ENCODE peak calls at places on chromosomes 16 and 17, in eight cellular contexts. U, X, Z, K, F, W, Y and M are unnamed samples.

GRCh38 chr16:55779391-55780094 is 53.4 kb downstream of the CES1 start:
- DNase-seq in U (no peak), X (no peak), Z (no peak), K (no peak), F (no peak), W (no peak), Y (no peak), M (peak; percentile 4)

GRCh38 chr16:16805809-16806208 is 426.9 kb downstream of the NPIPA7 start:
- DNase-seq in U (no peak), X (no peak), Z (no peak), K (no peak), F (no peak), W (no peak), Y (no peak), M (no peak)

GRCh38 chr16:1494129-1494640 is 1.0 kb downstream of the TELO2 start:
- DNase-seq in U (peak; percentile 38), X (no peak), Z (peak; percentile 25), K (peak; percentile 48), F (peak; percentile 41), W (no peak), Y (no peak), M (peak; percentile 17)

GRCh38 chr16:50276128-50276444 is 9.7 kb downstream of the ADCY7 start:
- DNase-seq in U (no peak), X (no peak), Z (no peak), K (no peak), F (no peak), W (no peak), Y (no peak), M (no peak)

GRCh38 chr16:29820730-29821662 is 734 bp downstream of the MVP start:
- DNase-seq in U (peak; percentile 79), X (no peak), Z (no peak), K (no peak), F (peak; percentile 69), W (no peak), Y (peak; percentile 43), M (peak; percentile 66)

GRCh38 chr17:20203761-20204263 is 194.7 kb downstream of the SPECC1 start:
- DNase-seq in U (peak; percentile 97), X (no peak), Z (no peak), K (no peak), F (peak; percentile 42), W (no peak), Y (no peak), M (peak; percentile 77)

GRCh38 chr17:74861554-74862107 is 1.9 kb upstream of the GRIN2C start:
- DNase-seq in U (no peak), X (no peak), Z (no peak), K (no peak), F (no peak), W (no peak), Y (no peak), M (no peak)

GRCh38 chr17:51946311-51946710 is 212.2 kb downstream of the CA10 start:
- DNase-seq in U (no peak), X (no peak), Z (no peak), K (no peak), F (no peak), W (no peak), Y (no peak), M (no peak)

GRCh38 chr17:67801626-67802175 is 23.6 kb upstream of the BPTF start:
- DNase-seq in U (no peak), X (no peak), Z (no peak), K (no peak), F (no peak), W (no peak), Y (no peak), M (no peak)

GRCh38 chr17:830381-830780 is 48.2 kb downstream of the MRM3 start:
- DNase-seq in U (no peak), X (no peak), Z (no peak), K (no peak), F (no peak), W (no peak), Y (no peak), M (no peak)

GRCh38 chr17:44548714-44549230 is 8.5 kb upstream of the FZD2 start:
- DNase-seq in U (no peak), X (no peak), Z (no peak), K (no peak), F (no peak), W (no peak), Y (no peak), M (no peak)

GRCh38 chr17:39486242-39486641 is 25.0 kb downstream of the CDK12 start:
- DNase-seq in U (peak; percentile 51), X (no peak), Z (peak; percentile 83), K (no peak), F (peak; percentile 70), W (no peak), Y (no peak), M (peak; percentile 88)

GRCh38 chr16:54694651-54695050 is 236.0 kb upstream of the IRX5 start:
- DNase-seq in U (no peak), X (no peak), Z (no peak), K (no peak), F (no peak), W (no peak), Y (no peak), M (no peak)

GRCh38 chr17:27993161-27993695 is 49.2 kb upstream of the NLK start:
- DNase-seq in U (no peak), X (no peak), Z (no peak), K (no peak), F (no peak), W (no peak), Y (no peak), M (no peak)

GRCh38 chr17:75589017-75589918 is 1.7 kb downstream of the MYO15B start:
- DNase-seq in U (peak; percentile 83), X (peak; percentile 90), Z (peak; percentile 28), K (peak; percentile 95), F (peak; percentile 60), W (peak; percentile 97), Y (peak; percentile 96), M (peak; percentile 69)

GRCh38 chr17:17102176-17102575 is 59.9 kb downstream of the MPRIP start:
- DNase-seq in U (no peak), X (no peak), Z (no peak), K (no peak), F (no peak), W (no peak), Y (no peak), M (no peak)

GRCh38 chr17:2459917-2460271 is 51.8 kb downstream of the METTL16 start:
- DNase-seq in U (no peak), X (no peak), Z (no peak), K (no peak), F (no peak), W (no peak), Y (no peak), M (no peak)

GRCh38 chr17:67217446-67217845 is 27.6 kb downstream of the HELZ start:
- DNase-seq in U (no peak), X (no peak), Z (no peak), K (no peak), F (no peak), W (no peak), Y (no peak), M (no peak)

GRCh38 chr17:55845385-55845784 is 94.5 kb downstream of the PCTP start:
- DNase-seq in U (no peak), X (no peak), Z (no peak), K (peak; percentile 77), F (no peak), W (peak; percentile 54), Y (peak; percentile 1), M (peak; percentile 31)

GRCh38 chr17:33209671-33210070 is 83.4 kb downstream of the ASIC2 start:
- DNase-seq in U (peak; percentile 58), X (no peak), Z (no peak), K (no peak), F (no peak), W (no peak), Y (no peak), M (no peak)

GRCh38 chr16:86669937-86670772 is 91.8 kb downstream of the FOXL1 start:
- DNase-seq in U (no peak), X (no peak), Z (no peak), K (no peak), F (no peak), W (no peak), Y (no peak), M (no peak)

GRCh38 chr16:50974438-50975036 is 176.5 kb downstream of the SALL1 start:
- DNase-seq in U (peak; percentile 75), X (no peak), Z (no peak), K (no peak), F (no peak), W (no peak), Y (no peak), M (peak; percentile 30)

GRCh38 chr17:40828454-40829039 is 6.1 kb upstream of the KRT10 start:
- DNase-seq in U (no peak), X (no peak), Z (no peak), K (no peak), F (no peak), W (no peak), Y (no peak), M (no peak)